ENCODE peak calls at places on chromosomes 3 and 15, in six cellular contexts. One of them, this sample, is unnamed.
A peak's percentile ranks its signal among the peaks of the same experiment; 100 is the strongest.

GRCh38 chr3:183941216-183941615 is 56.5 kb upstream of the PARL start:
- DNase-seq in H1: no peak
- DNase-seq in psoas muscle: no peak
- DNase-seq in effector memory CD4-positive, alpha-beta T cell: no peak
- DNase-seq in left lung: no peak
- DNase-seq in right lobe of liver: no peak
- DNase-seq in this sample: no peak

GRCh38 chr15:91496754-91497691 is 356.5 kb upstream of the SLCO3A1 start:
- DNase-seq in H1: no peak
- DNase-seq in psoas muscle: no peak
- DNase-seq in effector memory CD4-positive, alpha-beta T cell: no peak
- DNase-seq in left lung: no peak
- DNase-seq in right lobe of liver: peak; percentile 62
- DNase-seq in this sample: no peak

GRCh38 chr3:182533394-182533793 is 259.9 kb upstream of the ATP11B start:
- DNase-seq in H1: no peak
- DNase-seq in psoas muscle: no peak
- DNase-seq in effector memory CD4-positive, alpha-beta T cell: no peak
- DNase-seq in left lung: no peak
- DNase-seq in right lobe of liver: no peak
- DNase-seq in this sample: no peak

GRCh38 chr3:127042634-127043033 is 59.7 kb downstream of the PLXNA1 start:
- DNase-seq in H1: no peak
- DNase-seq in psoas muscle: no peak
- DNase-seq in effector memory CD4-positive, alpha-beta T cell: no peak
- DNase-seq in left lung: peak; percentile 21
- DNase-seq in right lobe of liver: no peak
- DNase-seq in this sample: no peak

GRCh38 chr3:44915702-44916438 is 41.5 kb downstream of the TGM4 start:
- DNase-seq in H1: no peak
- DNase-seq in psoas muscle: no peak
- DNase-seq in effector memory CD4-positive, alpha-beta T cell: no peak
- DNase-seq in left lung: no peak
- DNase-seq in right lobe of liver: no peak
- DNase-seq in this sample: no peak

GRCh38 chr3:43181202-43181910 is 75.5 kb upstream of the POMGNT2 start:
- DNase-seq in H1: no peak
- DNase-seq in psoas muscle: no peak
- DNase-seq in effector memory CD4-positive, alpha-beta T cell: peak; percentile 35
- DNase-seq in left lung: no peak
- DNase-seq in right lobe of liver: peak; percentile 43
- DNase-seq in this sample: peak; percentile 75

GRCh38 chr3:45113625-45114050 is 32.5 kb downstream of the CDCP1 start:
- DNase-seq in H1: no peak
- DNase-seq in psoas muscle: no peak
- DNase-seq in effector memory CD4-positive, alpha-beta T cell: no peak
- DNase-seq in left lung: no peak
- DNase-seq in right lobe of liver: no peak
- DNase-seq in this sample: no peak

GRCh38 chr15:69032006-69032405 is 17.5 kb downstream of the NOX5 start:
- DNase-seq in H1: no peak
- DNase-seq in psoas muscle: no peak
- DNase-seq in effector memory CD4-positive, alpha-beta T cell: no peak
- DNase-seq in left lung: no peak
- DNase-seq in right lobe of liver: no peak
- DNase-seq in this sample: no peak

GRCh38 chr3:15198686-15199085 is 7.4 kb upstream of the CAPN7 start:
- DNase-seq in H1: no peak
- DNase-seq in psoas muscle: no peak
- DNase-seq in effector memory CD4-positive, alpha-beta T cell: no peak
- DNase-seq in left lung: no peak
- DNase-seq in right lobe of liver: no peak
- DNase-seq in this sample: no peak

GRCh38 chr3:117404153-117404552 is 694.6 kb downstream of the TUSC7 start:
- DNase-seq in H1: no peak
- DNase-seq in psoas muscle: no peak
- DNase-seq in effector memory CD4-positive, alpha-beta T cell: no peak
- DNase-seq in left lung: no peak
- DNase-seq in right lobe of liver: no peak
- DNase-seq in this sample: no peak

GRCh38 chr15:62391565-62392262 is 226.6 kb upstream of the C2CD4B start:
- DNase-seq in H1: no peak
- DNase-seq in psoas muscle: peak; percentile 72
- DNase-seq in effector memory CD4-positive, alpha-beta T cell: no peak
- DNase-seq in left lung: peak; percentile 55
- DNase-seq in right lobe of liver: peak; percentile 63
- DNase-seq in this sample: no peak

GRCh38 chr15:51982013-51982769 is 10.6 kb upstream of the LEO1 start:
- DNase-seq in H1: no peak
- DNase-seq in psoas muscle: peak; percentile 25
- DNase-seq in effector memory CD4-positive, alpha-beta T cell: no peak
- DNase-seq in left lung: no peak
- DNase-seq in right lobe of liver: no peak
- DNase-seq in this sample: no peak

GRCh38 chr15:81061490-81062235 is 60.9 kb downstream of the TLNRD1 start:
- DNase-seq in H1: no peak
- DNase-seq in psoas muscle: no peak
- DNase-seq in effector memory CD4-positive, alpha-beta T cell: no peak
- DNase-seq in left lung: no peak
- DNase-seq in right lobe of liver: no peak
- DNase-seq in this sample: no peak

GRCh38 chr3:198108756-198109155 is 148.7 kb downstream of the LMLN start:
- DNase-seq in H1: no peak
- DNase-seq in psoas muscle: no peak
- DNase-seq in effector memory CD4-positive, alpha-beta T cell: no peak
- DNase-seq in left lung: no peak
- DNase-seq in right lobe of liver: no peak
- DNase-seq in this sample: no peak

GRCh38 chr3:41698931-41699330 is 263.0 kb downstream of the ULK4 start:
- DNase-seq in H1: no peak
- DNase-seq in psoas muscle: no peak
- DNase-seq in effector memory CD4-positive, alpha-beta T cell: no peak
- DNase-seq in left lung: no peak
- DNase-seq in right lobe of liver: no peak
- DNase-seq in this sample: no peak

GRCh38 chr3:179083977-179084376 is 12.4 kb upstream of the ZMAT3 start:
- DNase-seq in H1: no peak
- DNase-seq in psoas muscle: no peak
- DNase-seq in effector memory CD4-positive, alpha-beta T cell: no peak
- DNase-seq in left lung: no peak
- DNase-seq in right lobe of liver: no peak
- DNase-seq in this sample: no peak

GRCh38 chr3:125431391-125431790 is 56.3 kb upstream of the ZNF148 start:
- DNase-seq in H1: no peak
- DNase-seq in psoas muscle: no peak
- DNase-seq in effector memory CD4-positive, alpha-beta T cell: no peak
- DNase-seq in left lung: no peak
- DNase-seq in right lobe of liver: no peak
- DNase-seq in this sample: no peak

GRCh38 chr3:77186728-77187127 is 146.8 kb downstream of the ROBO2 start:
- DNase-seq in H1: no peak
- DNase-seq in psoas muscle: no peak
- DNase-seq in effector memory CD4-positive, alpha-beta T cell: no peak
- DNase-seq in left lung: no peak
- DNase-seq in right lobe of liver: no peak
- DNase-seq in this sample: no peak

GRCh38 chr3:124781706-124782376 is 51.6 kb downstream of the UMPS start:
- DNase-seq in H1: no peak
- DNase-seq in psoas muscle: no peak
- DNase-seq in effector memory CD4-positive, alpha-beta T cell: no peak
- DNase-seq in left lung: no peak
- DNase-seq in right lobe of liver: no peak
- DNase-seq in this sample: no peak

GRCh38 chr3:197550489-197550888 is 5.3 kb downstream of the BDH1 start:
- DNase-seq in H1: no peak
- DNase-seq in psoas muscle: no peak
- DNase-seq in effector memory CD4-positive, alpha-beta T cell: no peak
- DNase-seq in left lung: no peak
- DNase-seq in right lobe of liver: no peak
- DNase-seq in this sample: no peak

GRCh38 chr3:23968467-23969184 is 23.5 kb downstream of the NR1D2 start:
- DNase-seq in H1: no peak
- DNase-seq in psoas muscle: no peak
- DNase-seq in effector memory CD4-positive, alpha-beta T cell: no peak
- DNase-seq in left lung: no peak
- DNase-seq in right lobe of liver: no peak
- DNase-seq in this sample: peak; percentile 37

GRCh38 chr3:141248064-141248463 is 16.4 kb downstream of the PXYLP1 start:
- DNase-seq in H1: no peak
- DNase-seq in psoas muscle: no peak
- DNase-seq in effector memory CD4-positive, alpha-beta T cell: no peak
- DNase-seq in left lung: no peak
- DNase-seq in right lobe of liver: no peak
- DNase-seq in this sample: no peak

GRCh38 chr15:43518073-43518761 is 809 bp downstream of the MAP1A start:
- DNase-seq in H1: no peak
- DNase-seq in psoas muscle: no peak
- DNase-seq in effector memory CD4-positive, alpha-beta T cell: no peak
- DNase-seq in left lung: no peak
- DNase-seq in right lobe of liver: no peak
- DNase-seq in this sample: no peak

GRCh38 chr3:188491276-188491687 is 337.3 kb downstream of the LPP start:
- DNase-seq in H1: no peak
- DNase-seq in psoas muscle: no peak
- DNase-seq in effector memory CD4-positive, alpha-beta T cell: no peak
- DNase-seq in left lung: no peak
- DNase-seq in right lobe of liver: no peak
- DNase-seq in this sample: no peak

GRCh38 chr15:31150732-31151212 is 49.2 kb upstream of the TRPM1 start:
- DNase-seq in H1: peak; percentile 41
- DNase-seq in psoas muscle: no peak
- DNase-seq in effector memory CD4-positive, alpha-beta T cell: no peak
- DNase-seq in left lung: no peak
- DNase-seq in right lobe of liver: no peak
- DNase-seq in this sample: peak; percentile 95

GRCh38 chr15:58554758-58555157 is 123.0 kb downstream of the LIPC start:
- DNase-seq in H1: no peak
- DNase-seq in psoas muscle: no peak
- DNase-seq in effector memory CD4-positive, alpha-beta T cell: no peak
- DNase-seq in left lung: no peak
- DNase-seq in right lobe of liver: no peak
- DNase-seq in this sample: no peak
- H3K27ac ChIP-seq in H1: no peak overlapping the region
- H3K27ac ChIP-seq in psoas muscle: no peak overlapping the region
- H3K27ac ChIP-seq in effector memory CD4-positive, alpha-beta T cell: no peak overlapping the region
- H3K27ac ChIP-seq in left lung: no peak overlapping the region
- H3K27ac ChIP-seq in right lobe of liver: no peak overlapping the region
- H3K27ac ChIP-seq in this sample: no peak overlapping the region

GRCh38 chr3:29525254-29525881 is 244.5 kb downstream of the RBMS3 start:
- DNase-seq in H1: no peak
- DNase-seq in psoas muscle: peak; percentile 54
- DNase-seq in effector memory CD4-positive, alpha-beta T cell: no peak
- DNase-seq in left lung: no peak
- DNase-seq in right lobe of liver: no peak
- DNase-seq in this sample: no peak

GRCh38 chr3:29532473-29532872 is 251.6 kb downstream of the RBMS3 start:
- DNase-seq in H1: no peak
- DNase-seq in psoas muscle: no peak
- DNase-seq in effector memory CD4-positive, alpha-beta T cell: no peak
- DNase-seq in left lung: no peak
- DNase-seq in right lobe of liver: no peak
- DNase-seq in this sample: no peak

GRCh38 chr3:29531611-29532150 is 250.8 kb downstream of the RBMS3 start:
- DNase-seq in H1: no peak
- DNase-seq in psoas muscle: no peak
- DNase-seq in effector memory CD4-positive, alpha-beta T cell: no peak
- DNase-seq in left lung: no peak
- DNase-seq in right lobe of liver: no peak
- DNase-seq in this sample: no peak

GRCh38 chr3:29521751-29522150 is 240.9 kb downstream of the RBMS3 start:
- DNase-seq in H1: no peak
- DNase-seq in psoas muscle: no peak
- DNase-seq in effector memory CD4-positive, alpha-beta T cell: no peak
- DNase-seq in left lung: no peak
- DNase-seq in right lobe of liver: no peak
- DNase-seq in this sample: no peak

DNA sequence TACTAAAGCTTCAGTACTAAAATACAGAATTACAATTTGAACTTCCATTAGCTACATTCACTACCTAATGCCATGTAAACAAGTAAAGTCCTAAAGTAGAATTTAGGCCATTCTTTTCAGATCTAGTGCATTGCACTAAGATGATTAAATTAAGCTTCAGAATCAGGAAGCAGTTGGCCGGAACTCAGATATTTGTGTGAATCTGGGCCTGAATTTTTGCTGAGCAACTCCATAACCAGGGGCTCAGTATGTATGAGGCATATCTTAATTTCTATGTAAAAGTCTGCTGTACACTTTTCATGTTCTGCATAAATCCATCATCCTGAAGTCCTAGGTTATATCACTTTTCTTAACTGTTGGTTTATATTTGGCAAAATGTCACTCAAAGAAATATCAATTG is 246.4 kb downstream of the RBMS3 start:
- DNase-seq in H1: no peak
- DNase-seq in psoas muscle: no peak
- DNase-seq in effector memory CD4-positive, alpha-beta T cell: no peak
- DNase-seq in left lung: no peak
- DNase-seq in right lobe of liver: no peak
- DNase-seq in this sample: no peak
- H3K27ac ChIP-seq in H1: no peak overlapping the region
- H3K27ac ChIP-seq in psoas muscle: peak overlapping the region; percentile 18
- H3K27ac ChIP-seq in effector memory CD4-positive, alpha-beta T cell: no peak overlapping the region
- H3K27ac ChIP-seq in left lung: no peak overlapping the region
- H3K27ac ChIP-seq in right lobe of liver: no peak overlapping the region
- H3K27ac ChIP-seq in this sample: no peak overlapping the region

GRCh38 chr3:50258979-50259378 is 10.0 kb upstream of the SEMA3B start:
- DNase-seq in H1: no peak
- DNase-seq in psoas muscle: no peak
- DNase-seq in effector memory CD4-positive, alpha-beta T cell: no peak
- DNase-seq in left lung: no peak
- DNase-seq in right lobe of liver: no peak
- DNase-seq in this sample: no peak

GRCh38 chr3:50259432-50260026 is 9.4 kb upstream of the SEMA3B start:
- DNase-seq in H1: no peak
- DNase-seq in psoas muscle: no peak
- DNase-seq in effector memory CD4-positive, alpha-beta T cell: no peak
- DNase-seq in left lung: no peak
- DNase-seq in right lobe of liver: no peak
- DNase-seq in this sample: no peak

GRCh38 chr3:50256978-50257890 is 11.7 kb upstream of the SEMA3B start:
- DNase-seq in H1: no peak
- DNase-seq in psoas muscle: no peak
- DNase-seq in effector memory CD4-positive, alpha-beta T cell: no peak
- DNase-seq in left lung: no peak
- DNase-seq in right lobe of liver: no peak
- DNase-seq in this sample: no peak

GRCh38 chr3:50260027-50260941 is 8.7 kb upstream of the SEMA3B start:
- DNase-seq in H1: no peak
- DNase-seq in psoas muscle: peak; percentile 95
- DNase-seq in effector memory CD4-positive, alpha-beta T cell: peak; percentile 72
- DNase-seq in left lung: peak; percentile 93
- DNase-seq in right lobe of liver: peak; percentile 96
- DNase-seq in this sample: no peak

GRCh38 chr3:50257990-50258389 is 11.0 kb upstream of the SEMA3B start:
- DNase-seq in H1: no peak
- DNase-seq in psoas muscle: no peak
- DNase-seq in effector memory CD4-positive, alpha-beta T cell: no peak
- DNase-seq in left lung: no peak
- DNase-seq in right lobe of liver: no peak
- DNase-seq in this sample: no peak
- H3K27ac ChIP-seq in H1: no peak overlapping the region
- H3K27ac ChIP-seq in psoas muscle: no peak overlapping the region
- H3K27ac ChIP-seq in effector memory CD4-positive, alpha-beta T cell: no peak overlapping the region
- H3K27ac ChIP-seq in left lung: peak overlapping the region; percentile 98
- H3K27ac ChIP-seq in right lobe of liver: no peak overlapping the region
- H3K27ac ChIP-seq in this sample: no peak overlapping the region

GRCh38 chr3:66520716-66521115 is 19.9 kb upstream of the LRIG1 start:
- DNase-seq in H1: no peak
- DNase-seq in psoas muscle: no peak
- DNase-seq in effector memory CD4-positive, alpha-beta T cell: no peak
- DNase-seq in left lung: no peak
- DNase-seq in right lobe of liver: no peak
- DNase-seq in this sample: no peak
- H3K27ac ChIP-seq in H1: no peak overlapping the region
- H3K27ac ChIP-seq in psoas muscle: no peak overlapping the region
- H3K27ac ChIP-seq in effector memory CD4-positive, alpha-beta T cell: no peak overlapping the region
- H3K27ac ChIP-seq in left lung: no peak overlapping the region
- H3K27ac ChIP-seq in right lobe of liver: no peak overlapping the region
- H3K27ac ChIP-seq in this sample: no peak overlapping the region

This sample was measured in epithelial cell of prostate.